ENCODE peak calls at places on chromosomes 13 and 19, in six cellular contexts. J is ecto neural progenitor cell; R is stimulated activated CD4-positive, alpha-beta T cell treated with anti-CD3 and anti-CD28 coated beads, Interleukin-4, amount 100 ng/mL, for 4 hours; D is activated CD4-positive, alpha-beta T cell treated with anti-CD3 and anti-CD28 coated beads for 1 hour; F is Right ventricle myocardium superior; V is activated T-cell treated with anti-CD3 and anti-CD28 coated beads, Interleukin-2, amount 50 U/mL, for 72 hours. B is an unnamed sample.

GRCh38 chr19:20038358-20039202 is 725 bp downstream of the ZNF682 start:
- DNase-seq in J (no peak), R (no peak), D (no peak), F (no peak), V (no peak), B (no peak)

GRCh38 chr13:60758637-60759036 is 361.6 kb downstream of the TDRD3 start:
- DNase-seq in J (no peak), R (no peak), D (no peak), F (no peak), V (no peak), B (no peak)

GRCh38 chr19:39264306-39265290 is 3.6 kb upstream of the IFNL2 start:
- DNase-seq in J (peak), R (no peak), D (no peak), F (no peak), V (no peak), B (no peak)

GRCh38 chr13:99766641-99767045 is 204.9 kb downstream of the ZIC5 start:
- DNase-seq in J (no peak), R (no peak), D (no peak), F (no peak), V (no peak), B (no peak)

GRCh38 chr13:85099245-85099644 is 700.0 kb downstream of the SLITRK6 start:
- DNase-seq in J (no peak), R (no peak), D (no peak), F (no peak), V (no peak), B (no peak)

GRCh38 chr13:41696163-41697003 is 239.0 kb downstream of the RGCC start:
- DNase-seq in J (no peak), R (no peak), D (no peak), F (no peak), V (no peak), B (no peak)

GRCh38 chr19:17873661-17874422 is 2.1 kb downstream of the SLC5A5 start:
- DNase-seq in J (peak), R (peak), D (peak), F (no peak), V (peak), B (peak)

GRCh38 chr13:110323172-110323851 is 16.2 kb downstream of the COL4A2 start:
- DNase-seq in J (no peak), R (no peak), D (no peak), F (no peak), V (no peak), B (no peak)

GRCh38 chr19:51103811-51104470 is 4.3 kb downstream of the CTU1 start:
- DNase-seq in J (no peak), R (no peak), D (no peak), F (no peak), V (no peak), B (no peak)

GRCh38 chr19:9836021-9836420 is 903 bp downstream of the PIN1 start:
- DNase-seq in J (no peak), R (no peak), D (no peak), F (peak), V (no peak), B (no peak)

GRCh38 chr13:60047943-60048342 is 115.8 kb downstream of the DIAPH3 start:
- DNase-seq in J (no peak), R (no peak), D (no peak), F (no peak), V (no peak), B (no peak)

GRCh38 chr13:33671560-33671959 is 146.4 kb upstream of the RFC3 start:
- DNase-seq in J (no peak), R (no peak), D (no peak), F (no peak), V (no peak), B (no peak)

GRCh38 chr19:37074819-37075362 is 3.3 kb upstream of the ZNF420 start:
- DNase-seq in J (no peak), R (no peak), D (no peak), F (no peak), V (no peak), B (no peak)

GRCh38 chr19:39483141-39483540 is 2.5 kb downstream of the TIMM50 start:
- DNase-seq in J (no peak), R (no peak), D (no peak), F (no peak), V (no peak), B (no peak)

GRCh38 chr13:20340759-20341161 is 108.6 kb upstream of the GJB6 start:
- DNase-seq in J (no peak), R (no peak), D (no peak), F (peak), V (no peak), B (no peak)

GRCh38 chr19:29596885-29597525 is 9.1 kb upstream of the POP4 start:
- DNase-seq in J (no peak), R (no peak), D (no peak), F (no peak), V (no peak), B (no peak)

GRCh38 chr19:46924874-46925547 is 64.2 kb downstream of the ARHGAP35 start:
- DNase-seq in J (no peak), R (no peak), D (no peak), F (no peak), V (no peak), B (no peak)

GRCh38 chr19:17629760-17630159 is 58.4 kb downstream of the UNC13A start:
- DNase-seq in J (no peak), R (no peak), D (no peak), F (no peak), V (no peak), B (no peak)

GRCh38 chr13:81697826-81698225 is 1356.9 kb upstream of the SPRY2 start:
- DNase-seq in J (no peak), R (no peak), D (no peak), F (no peak), V (no peak), B (no peak)

GRCh38 chr13:24341439-24341838 is 32.1 kb downstream of the C1QTNF9 start:
- DNase-seq in J (no peak), R (no peak), D (no peak), F (no peak), V (no peak), B (no peak)

GRCh38 chr19:16330368-16330801 is 5.8 kb downstream of the KLF2 start:
- DNase-seq in J (no peak), R (peak), D (peak), F (peak), V (peak), B (peak)

GRCh38 chr19:30357580-30357954 is 14.6 kb upstream of the ZNF536 start:
- DNase-seq in J (no peak), R (no peak), D (no peak), F (no peak), V (no peak), B (no peak)

GRCh38 chr13:50156722-50157121 is 141.5 kb downstream of the KCNRG start:
- DNase-seq in J (no peak), R (no peak), D (no peak), F (no peak), V (no peak), B (no peak)

GRCh38 chr19:12932392-12933286 is 872 bp downstream of the FARSA start:
- DNase-seq in J (no peak), R (no peak), D (no peak), F (no peak), V (no peak), B (no peak)

GRCh38 chr13:33353210-33353609 is 67.7 kb upstream of the STARD13 start:
- DNase-seq in J (no peak), R (no peak), D (no peak), F (peak), V (no peak), B (peak)

GRCh38 chr13:93635687-93636086 is 409.1 kb downstream of the GPC6 start:
- DNase-seq in J (no peak), R (no peak), D (no peak), F (no peak), V (no peak), B (no peak)

GRCh38 chr19:32166238-32166637 is 179.2 kb upstream of the ZNF507 start:
- DNase-seq in J (no peak), R (no peak), D (no peak), F (no peak), V (no peak), B (no peak)

GRCh38 chr19:543912-544608 is at the start of gene GZMM:
- DNase-seq in J (no peak), R (peak), D (peak), F (no peak), V (peak), B (no peak)

GRCh38 chr13:44199627-44200207 is 173.9 kb upstream of the SERP2 start:
- DNase-seq in J (no peak), R (no peak), D (no peak), F (no peak), V (no peak), B (no peak)

GRCh38 chr13:114106991-114107685 is 25.3 kb downstream of the RASA3 start:
- DNase-seq in J (no peak), R (no peak), D (no peak), F (peak), V (peak), B (no peak)

GRCh38 chr13:102510072-102510471 is 86.7 kb upstream of the TPP2 start:
- DNase-seq in J (no peak), R (no peak), D (no peak), F (no peak), V (no peak), B (no peak)

GRCh38 chr19:38391911-38392464 is 3.5 kb downstream of the SPRED3 start:
- DNase-seq in J (no peak), R (no peak), D (no peak), F (no peak), V (no peak), B (no peak)

GRCh38 chr19:5680083-5680436 is 256 bp downstream of the MICOS13 start:
- DNase-seq in J (no peak), R (no peak), D (no peak), F (peak), V (no peak), B (no peak)

GRCh38 chr19:45346449-45346848 is 5.9 kb downstream of the KLC3 start:
- DNase-seq in J (peak), R (no peak), D (no peak), F (no peak), V (no peak), B (no peak)

GRCh38 chr19:10292206-10292788 is 2.5 kb downstream of the ICAM5 start:
- DNase-seq in J (peak), R (peak), D (no peak), F (peak), V (peak), B (peak)

GRCh38 chr13:73364706-73365105 is 305.9 kb downstream of the KLF5 start:
- DNase-seq in J (no peak), R (no peak), D (no peak), F (no peak), V (no peak), B (no peak)

GRCh38 chr13:40963927-40964326 is 55.2 kb downstream of the ELF1 start:
- DNase-seq in J (no peak), R (no peak), D (no peak), F (no peak), V (no peak), B (no peak)

GRCh38 chr13:95300625-95301134 is 571 bp downstream of the ABCC4 start:
- DNase-seq in J (peak), R (peak), D (peak), F (peak), V (peak), B (peak)

B was measured in activated B cell treated with CpG ODN at 0.5 μM for 24 hours.